ENCODE peak calls at places on chromosomes 7 and 10, in seven cellular contexts. P, V, T, C, S, H and U are unnamed samples.

GRCh38 chr10:69769395-69769989 is 32.2 kb upstream of the COL13A1 start:
- DNase-seq in P (peak; percentile 68), V (peak; percentile 86), T (peak; percentile 76), C (peak; percentile 89), S (peak; percentile 60), H (no peak), U (peak; percentile 80)

GRCh38 chr10:74746813-74747212 is 79.6 kb upstream of the KAT6B start:
- DNase-seq in P (no peak), V (no peak), T (no peak), C (no peak), S (no peak), H (no peak), U (no peak)

GRCh38 chr10:92240289-92241157 is 50.4 kb downstream of the CPEB3 start:
- DNase-seq in P (peak; percentile 78), V (peak; percentile 72), T (peak; percentile 65), C (peak; percentile 59), S (peak; percentile 81), H (peak; percentile 58), U (peak; percentile 79)

GRCh38 chr7:29884399-29885272 is 78.3 kb downstream of the WIPF3 start:
- DNase-seq in P (peak; percentile 30), V (no peak), T (no peak), C (peak; percentile 70), S (no peak), H (no peak), U (peak; percentile 46)

GRCh38 chr7:152424348-152425108 is 11.3 kb downstream of the KMT2C start:
- DNase-seq in P (no peak), V (no peak), T (peak; percentile 62), C (no peak), S (no peak), H (no peak), U (no peak)

GRCh38 chr10:132670546-132670945 is 115.4 kb downstream of the NKX6-2 start:
- DNase-seq in P (no peak), V (no peak), T (no peak), C (no peak), S (no peak), H (no peak), U (no peak)

GRCh38 chr7:44789990-44790389 is 6.5 kb upstream of the PPIA start:
- DNase-seq in P (no peak), V (no peak), T (no peak), C (no peak), S (no peak), H (no peak), U (no peak)

GRCh38 chr10:132585732-132586722 is 48.4 kb downstream of the INPP5A start:
- DNase-seq in P (no peak), V (peak; percentile 21), T (no peak), C (no peak), S (no peak), H (no peak), U (no peak)

GRCh38 chr10:88033793-88034192 is 170.4 kb downstream of the PTEN start:
- DNase-seq in P (no peak), V (no peak), T (no peak), C (no peak), S (no peak), H (no peak), U (no peak)

GRCh38 chr7:145850636-145851035 is 266.0 kb upstream of the CNTNAP2 start:
- DNase-seq in P (no peak), V (no peak), T (no peak), C (no peak), S (no peak), H (no peak), U (no peak)

GRCh38 chr7:145845345-145845744 is 271.3 kb upstream of the CNTNAP2 start:
- DNase-seq in P (no peak), V (no peak), T (no peak), C (no peak), S (no peak), H (no peak), U (no peak)

GRCh38 chr7:145848691-145849090 is 267.9 kb upstream of the CNTNAP2 start:
- DNase-seq in P (peak; percentile 29), V (peak; percentile 22), T (no peak), C (peak; percentile 25), S (no peak), H (no peak), U (peak; percentile 26)
- TF ChIP-seq CTCF in P (peak; percentile 40), V (peak; percentile 50), T (no peak), C (peak; percentile 69), S (no peak), H (peak; percentile 39), U (peak; percentile 53)

GRCh38 chr7:158192184-158192835 is 395.3 kb downstream of the PTPRN2 start:
- DNase-seq in P (no peak), V (no peak), T (no peak), C (no peak), S (no peak), H (no peak), U (no peak)
- H3K9me3 ChIP-seq in P (no peaks in the 10 kb centered on the region), V (no peaks in the 10 kb centered on the region), T (peaks cover 18% of the 10 kb centered on the region), C (no peaks in the 10 kb centered on the region), S (peaks cover 10% of the 10 kb centered on the region), H (peaks cover 22% of the 10 kb centered on the region), U (peaks cover 43% of the 10 kb centered on the region)

GRCh38 chr7:20777377-20778062 is 9.2 kb downstream of the SP8 start:
- DNase-seq in P (no peak), V (no peak), T (no peak), C (no peak), S (no peak), H (no peak), U (no peak)
- TF ChIP-seq EZH2 in P (peak; percentile 23), V (peak; percentile 18), T (no peak), C (no peak), S (peak; percentile 67), H (no peak), U (no peak)

DNA sequence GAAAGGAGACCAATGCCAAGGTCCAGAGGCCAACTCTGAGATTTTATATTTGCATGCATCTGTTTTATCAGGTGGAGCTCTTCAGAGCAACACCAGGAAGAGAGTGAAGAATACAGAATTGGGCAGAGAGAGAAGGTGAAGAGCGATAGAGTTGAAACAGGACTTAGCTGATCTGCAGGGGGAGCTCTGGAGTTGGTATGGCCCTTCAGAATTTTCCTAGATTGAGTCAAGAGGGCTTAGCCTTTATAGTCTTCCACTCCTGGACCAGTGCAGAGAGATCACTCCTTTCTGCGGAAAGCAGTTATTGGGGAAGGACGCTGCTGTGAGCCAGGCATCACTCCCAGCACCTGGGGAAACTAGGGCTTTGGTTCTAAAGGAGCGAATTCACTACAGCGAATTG is 105.0 kb upstream of the DGKB start:
- DNase-seq in P (peak; percentile 26), V (peak; percentile 11), T (no peak), C (peak; percentile 53), S (peak; percentile 6), H (no peak), U (peak; percentile 25)
- TF ChIP-seq CTCF in P (no peak), V (peak; percentile 51), T (peak; percentile 9), C (peak; percentile 72), S (peak; percentile 46), H (no peak), U (peak; percentile 53)

DNA sequence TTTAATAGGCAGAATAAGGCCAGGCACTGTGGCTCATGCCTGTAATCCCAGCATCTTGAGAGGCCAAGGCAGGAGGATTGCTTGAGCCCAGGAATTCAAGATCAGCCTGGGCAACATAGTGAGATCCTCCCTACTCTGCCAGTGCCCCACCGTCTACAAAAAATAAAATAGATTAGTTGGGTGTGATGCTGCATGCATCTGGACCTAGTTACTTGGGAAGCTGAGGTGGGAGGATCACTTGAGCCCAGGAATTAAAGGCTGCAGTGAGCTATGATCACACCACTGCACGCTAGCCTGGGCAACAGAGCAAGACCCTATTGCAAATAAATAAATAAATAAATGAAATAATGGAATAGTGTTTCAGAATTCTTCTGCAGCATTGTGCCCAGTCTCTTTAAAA is 16.2 kb downstream of the FAM200A start:
- DNase-seq in P (no peak), V (no peak), T (no peak), C (no peak), S (no peak), H (no peak), U (no peak)
- H3K9me3 ChIP-seq in P (peaks cover 23% of the 10 kb centered on the region), V (peaks cover 12% of the 10 kb centered on the region), T (peaks cover 45% of the 10 kb centered on the region), C (peaks cover 17% of the 10 kb centered on the region), S (peaks cover 13% of the 10 kb centered on the region), H (peaks cover 18% of the 10 kb centered on the region), U (peaks cover 46% of the 10 kb centered on the region)

GRCh38 chr7:68265258-68265657 is 1268.6 kb downstream of the TYW1 start:
- DNase-seq in P (no peak), V (no peak), T (no peak), C (no peak), S (no peak), H (no peak), U (no peak)
- TF ChIP-seq EZH2 in P (no peak), V (no peak), T (no peak), C (no peak), S (no peak), H (no peak), U (no peak)

GRCh38 chr10:103666109-103666508 is 172.6 kb downstream of the NEURL1 start:
- DNase-seq in P (no peak), V (peak; percentile 44), T (no peak), C (peak; percentile 20), S (no peak), H (peak; percentile 21), U (peak; percentile 54)
- TF ChIP-seq CTCF in P (peak; percentile 36), V (peak; percentile 57), T (peak; percentile 32), C (peak; percentile 60), S (peak; percentile 43), H (peak; percentile 60), U (peak; percentile 67)

DNA sequence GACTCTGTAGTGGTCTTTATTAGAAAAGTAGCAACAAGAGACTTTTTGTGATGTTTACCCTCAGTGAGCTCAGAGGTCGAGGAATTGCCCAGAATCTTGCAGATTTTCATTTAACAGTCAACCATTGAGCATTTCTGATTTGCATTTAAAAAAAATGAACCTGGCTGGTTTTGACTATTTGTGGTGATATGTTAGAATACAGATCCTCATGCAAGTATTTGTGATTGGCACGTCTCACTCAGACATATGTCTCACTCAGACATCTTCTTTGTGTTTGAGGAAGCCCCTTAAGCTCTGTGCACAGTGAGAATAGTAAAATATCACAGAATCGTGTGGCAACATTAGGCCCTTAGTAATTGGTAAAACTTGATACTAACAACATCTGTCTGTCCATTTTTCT is 113.2 kb downstream of the SND1 start:
- DNase-seq in P (no peak), V (no peak), T (no peak), C (no peak), S (no peak), H (no peak), U (no peak)
- H3K9me3 ChIP-seq in P (no peaks in the 10 kb centered on the region), V (no peaks in the 10 kb centered on the region), T (no peaks in the 10 kb centered on the region), C (no peaks in the 10 kb centered on the region), S (no peaks in the 10 kb centered on the region), H (no peaks in the 10 kb centered on the region), U (no peaks in the 10 kb centered on the region)

GRCh38 chr7:22179442-22179879 is 177.5 kb downstream of the RAPGEF5 start:
- DNase-seq in P (no peak), V (no peak), T (peak; percentile 34), C (no peak), S (no peak), H (no peak), U (no peak)

GRCh38 chr7:22174574-22174953 is 182.4 kb downstream of the RAPGEF5 start:
- DNase-seq in P (no peak), V (no peak), T (no peak), C (no peak), S (no peak), H (no peak), U (no peak)

GRCh38 chr7:22173884-22174573 is 182.9 kb downstream of the RAPGEF5 start:
- DNase-seq in P (no peak), V (no peak), T (no peak), C (peak; percentile 68), S (peak; percentile 44), H (peak; percentile 81), U (no peak)

GRCh38 chr7:22178735-22179134 is 178.2 kb downstream of the RAPGEF5 start:
- DNase-seq in P (no peak), V (no peak), T (no peak), C (no peak), S (no peak), H (no peak), U (no peak)

GRCh38 chr7:22176791-22177412 is 180.1 kb downstream of the RAPGEF5 start:
- DNase-seq in P (no peak), V (no peak), T (no peak), C (peak; percentile 1), S (no peak), H (no peak), U (no peak)
- TF ChIP-seq EZH2 in P (no peak), V (no peak), T (no peak), C (no peak), S (no peak), H (no peak), U (no peak)